ENCODE peak calls at places on chromosomes 1 and 21, in four cellular contexts. X is lower lobe of right lung, W is GM12878, P is GM23338. J is an unnamed sample.

GRCh38 chr1:35443768-35444518 is 113.3 kb downstream of the KIAA0319L start:
- DNase-seq in X (no peak), W (no peak), P (peak; percentile 50), J (no peak)

GRCh38 chr1:33918368-33918767 is 54.5 kb downstream of the HMGB4 start:
- DNase-seq in X (no peak), W (no peak), P (no peak), J (no peak)

GRCh38 chr1:215113776-215114153 is 31.2 kb downstream of the KCNK2 start:
- DNase-seq in X (no peak), W (no peak), P (no peak), J (no peak)

GRCh38 chr1:46370214-46370633 is 23.9 kb upstream of the FAAH start:
- DNase-seq in X (no peak), W (peak; percentile 37), P (no peak), J (no peak)

GRCh38 chr1:117232551-117232950 is 21.8 kb upstream of the VTCN1 start:
- DNase-seq in X (no peak), W (no peak), P (no peak), J (no peak)

GRCh38 chr1:64209221-64209620 is 5.8 kb downstream of the UBE2U start:
- DNase-seq in X (no peak), W (no peak), P (peak; percentile 63), J (no peak)

GRCh38 chr1:85692730-85693314 is 15.4 kb downstream of the ZNHIT6 start:
- DNase-seq in X (no peak), W (no peak), P (peak; percentile 36), J (no peak)

GRCh38 chr1:114274621-114275317 is 121.1 kb upstream of the SYT6 start:
- DNase-seq in X (no peak), W (no peak), P (no peak), J (no peak)

GRCh38 chr1:230200276-230200675 is 133.2 kb downstream of the GALNT2 start:
- DNase-seq in X (no peak), W (no peak), P (no peak), J (no peak)

GRCh38 chr1:244022301-244022700 is 28.8 kb upstream of the ZBTB18 start:
- DNase-seq in X (no peak), W (no peak), P (no peak), J (no peak)

GRCh38 chr1:231013391-231014015 is 26.6 kb downstream of the FAM89A start:
- DNase-seq in X (no peak), W (no peak), P (no peak), J (no peak)

GRCh38 chr1:28126778-28127430 is 38.5 kb upstream of the EYA3 start:
- DNase-seq in X (no peak), W (no peak), P (no peak), J (no peak)

GRCh38 chr1:153771841-153772593 is 3.2 kb upstream of the SLC27A3 start:
- DNase-seq in X (no peak), W (no peak), P (peak; percentile 72), J (no peak)

GRCh38 chr1:34460193-34460592 is 283.5 kb downstream of the C1orf94 start:
- DNase-seq in X (peak; percentile 51), W (peak; percentile 31), P (peak; percentile 79), J (no peak)

GRCh38 chr1:203148127-203148526 is 20.6 kb downstream of the ADORA1 start:
- DNase-seq in X (peak; percentile 11), W (no peak), P (peak; percentile 69), J (no peak)

GRCh38 chr21:44052071-44052829 is 40.1 kb downstream of the TRAPPC10 start:
- DNase-seq in X (no peak), W (no peak), P (no peak), J (peak; percentile 23)

GRCh38 chr1:167083066-167083682 is 7.0 kb downstream of the GPA33 start:
- DNase-seq in X (no peak), W (no peak), P (no peak), J (no peak)

GRCh38 chr1:39205102-39205780 is 746 bp downstream of the MACF1 start:
- DNase-seq in X (no peak), W (no peak), P (no peak), J (no peak)

GRCh38 chr1:91020486-91020885 is 1.3 kb downstream of the ZNF644 start:
- DNase-seq in X (no peak), W (no peak), P (no peak), J (no peak)

GRCh38 chr1:43835141-43836021 is 98.2 kb upstream of the ARTN start:
- DNase-seq in X (no peak), W (no peak), P (peak; percentile 38), J (no peak)

GRCh38 chr21:42236693-42237092 is 17.8 kb downstream of the ABCG1 start:
- DNase-seq in X (no peak), W (no peak), P (no peak), J (no peak)
- H3K4me1 ChIP-seq in X (peaks cover 75% of the 10 kb centered on the region), W (peaks cover 71% of the 10 kb centered on the region), P (peaks cover 19% of the 10 kb centered on the region), J (peaks cover 2% of the 10 kb centered on the region)

GRCh38 chr21:39353295-39353694 is 4.4 kb upstream of the HMGN1 start:
- DNase-seq in X (no peak), W (no peak), P (no peak), J (no peak)
- H3K4me1 ChIP-seq in X (no peaks in the 10 kb centered on the region), W (no peaks in the 10 kb centered on the region), P (peaks cover 13% of the 10 kb centered on the region), J (no peaks in the 10 kb centered on the region)

GRCh38 chr1:54363925-54364324 is 42.3 kb downstream of the SSBP3 start:
- DNase-seq in X (no peak), W (no peak), P (no peak), J (no peak)
- H3K4me1 ChIP-seq in X (peaks cover 29% of the 10 kb centered on the region), W (peaks cover 21% of the 10 kb centered on the region), P (peaks cover 83% of the 10 kb centered on the region), J (no peaks in the 10 kb centered on the region)

GRCh38 chr1:205287076-205287475 is 34.5 kb downstream of the NUAK2 start:
- DNase-seq in X (no peak), W (no peak), P (no peak), J (no peak)
- H3K4me1 ChIP-seq in X (peaks cover 53% of the 10 kb centered on the region), W (peaks cover 53% of the 10 kb centered on the region), P (peaks cover 41% of the 10 kb centered on the region), J (no peaks in the 10 kb centered on the region)

GRCh38 chr1:150981177-150981804 is 801 bp upstream of the ANXA9 start:
- DNase-seq in X (peak; percentile 69), W (no peak), P (peak; percentile 92), J (peak; percentile 18)
- H3K4me1 ChIP-seq in X (peaks cover 57% of the 10 kb centered on the region), W (no peaks in the 10 kb centered on the region), P (peaks cover 45% of the 10 kb centered on the region), J (no peaks in the 10 kb centered on the region)

DNA sequence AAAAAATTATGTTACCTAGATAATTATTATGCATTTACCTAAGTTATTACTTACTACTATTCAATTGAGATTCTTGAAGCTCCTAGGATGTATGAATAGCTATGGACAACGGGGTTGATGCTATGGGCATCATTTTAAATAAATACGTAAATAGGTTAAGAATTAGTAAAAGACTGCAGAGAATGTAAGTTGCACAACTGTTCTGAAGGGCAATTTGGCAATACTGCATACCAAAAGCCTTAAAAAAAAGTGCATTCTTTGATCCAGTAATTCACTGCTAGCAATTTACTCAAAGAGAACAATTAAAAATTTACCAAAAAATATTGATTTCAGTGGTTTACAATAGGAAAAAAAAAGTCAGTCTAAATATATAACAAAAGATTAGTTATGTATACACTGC is 3.5 kb downstream of the ARPC5 start:
- DNase-seq in X (no peak), W (no peak), P (no peak), J (no peak)
- H3K4me1 ChIP-seq in X (peaks cover 78% of the 10 kb centered on the region), W (peaks cover 3% of the 10 kb centered on the region), P (peaks cover 18% of the 10 kb centered on the region), J (peaks cover 6% of the 10 kb centered on the region)

J was measured in aorta.